ENCODE peak calls at places on chromosome 20, in seven cellular contexts. G is neuronal stem cell, U is HCT116, I is ovary, O is astrocyte of the cerebellum, T is tibial artery, Z is cardiac muscle cell. A is an unnamed sample.

GRCh38 chr20:11652128-11652527 is 265.6 kb upstream of the BTBD3 start:
- DNase-seq in Z (no peak), O (no peak), G (no peak), T (no peak), I (no peak), U (no peak), A (no peak)

GRCh38 chr20:50865114-50865513 is 66.1 kb downstream of the ADNP start:
- DNase-seq in U (no peak), Z (no peak), G (no peak), T (no peak), O (no peak), I (peak), A (no peak)

GRCh38 chr20:22686097-22686496 is 101.7 kb upstream of the FOXA2 start:
- DNase-seq in T (no peak), U (peak), I (peak), O (no peak), Z (peak), G (no peak), A (peak)

GRCh38 chr20:38640486-38640885 is 38.9 kb downstream of the ARHGAP40 start:
- DNase-seq in I (no peak), Z (peak), T (no peak), G (peak), U (no peak), O (no peak), A (no peak)

GRCh38 chr20:32577657-32578056 is 7.5 kb downstream of the NOL4L start:
- DNase-seq in U (no peak), O (no peak), Z (no peak), I (no peak), G (no peak), T (no peak), A (no peak)

GRCh38 chr20:50680106-50680960 is 11.0 kb downstream of the RIPOR3 start:
- DNase-seq in I (peak), O (peak), T (peak), U (no peak), G (no peak), Z (no peak), A (no peak)

GRCh38 chr20:25738198-25738597 is 41.5 kb upstream of the ZNF337 start:
- DNase-seq in I (no peak), U (no peak), G (no peak), T (no peak), Z (no peak), O (no peak), A (peak)

GRCh38 chr20:53146201-53146891 is 174.2 kb downstream of the TSHZ2 start:
- DNase-seq in Z (no peak), O (no peak), T (no peak), I (no peak), G (no peak), U (no peak), A (no peak)

GRCh38 chr20:56361888-56362287 is 3.1 kb downstream of the FAM210B start:
- DNase-seq in U (no peak), I (no peak), O (no peak), G (no peak), Z (no peak), T (no peak), A (no peak)

GRCh38 chr20:62480318-62480717 is 4.5 kb upstream of the GATA5 start:
- DNase-seq in Z (no peak), U (no peak), G (no peak), O (no peak), T (no peak), I (no peak), A (no peak)

GRCh38 chr20:38172344-38172743 is 7.3 kb upstream of the TGM2 start:
- DNase-seq in U (no peak), T (no peak), Z (no peak), I (no peak), G (no peak), O (peak), A (no peak)

GRCh38 chr20:58693226-58694006 is 816 bp downstream of the NPEPL1 start:
- DNase-seq in O (no peak), U (no peak), G (peak), Z (peak), I (peak), T (no peak), A (no peak)

GRCh38 chr20:62489186-62489939 is 13.6 kb upstream of the GATA5 start:
- DNase-seq in Z (no peak), G (no peak), O (no peak), U (no peak), I (no peak), T (no peak), A (no peak)

GRCh38 chr20:44615876-44616603 is 33.7 kb downstream of the PKIG start:
- DNase-seq in G (no peak), O (no peak), Z (no peak), U (no peak), T (no peak), I (no peak), A (no peak)

GRCh38 chr20:41895633-41896032 is 277.5 kb upstream of the CHD6 start:
- DNase-seq in I (no peak), Z (no peak), G (no peak), U (no peak), T (no peak), O (no peak), A (no peak)

GRCh38 chr20:38962898-38963484 is 847 bp downstream of the DHX35 start:
- DNase-seq in O (no peak), T (no peak), U (no peak), I (no peak), Z (no peak), G (no peak), A (no peak)

GRCh38 chr20:17794400-17794799 is 94.6 kb downstream of the BANF2 start:
- DNase-seq in I (no peak), T (peak), U (no peak), Z (no peak), O (no peak), G (no peak), A (no peak)

GRCh38 chr20:32589256-32589655 is 4.1 kb upstream of the NOL4L start:
- DNase-seq in T (no peak), G (no peak), I (no peak), Z (no peak), U (no peak), O (no peak), A (no peak)

GRCh38 chr20:53677447-53678314 is 84.0 kb upstream of the ZNF217 start:
- DNase-seq in G (no peak), I (no peak), T (peak), U (no peak), Z (peak), O (no peak), A (no peak)

GRCh38 chr20:48722737-48723191 is 105.0 kb downstream of the PREX1 start:
- DNase-seq in T (peak), O (no peak), G (no peak), I (no peak), U (no peak), Z (no peak), A (no peak)

GRCh38 chr20:10447028-10447427 is 11.9 kb downstream of the SLX4IP start:
- DNase-seq in I (no peak), O (peak), Z (no peak), G (no peak), T (no peak), U (peak), A (no peak)

GRCh38 chr20:38747495-38748096 is 664 bp upstream of the ACTR5 start:
- DNase-seq in U (no peak), T (no peak), I (peak), Z (no peak), O (no peak), G (peak), A (no peak)

GRCh38 chr20:58523916-58524315 is 8.7 kb upstream of the APCDD1L start:
- DNase-seq in G (no peak), Z (no peak), I (no peak), T (no peak), O (peak), U (no peak), A (no peak)

GRCh38 chr20:49446808-49447207 is 35.7 kb downstream of the KCNB1 start:
- DNase-seq in Z (peak), U (no peak), O (no peak), I (peak), T (peak), G (peak), A (peak)

GRCh38 chr20:24954151-24954550 is 5.1 kb downstream of the CST7 start:
- DNase-seq in U (no peak), Z (no peak), T (no peak), I (no peak), O (no peak), G (no peak), A (no peak)

GRCh38 chr20:2713285-2713684 is 20.7 kb downstream of the EBF4 start:
- DNase-seq in Z (no peak), T (no peak), I (no peak), O (no peak), G (no peak), U (no peak), A (no peak)

GRCh38 chr20:31418307-31418706 is 12.3 kb upstream of the DEFB121 start:
- DNase-seq in U (no peak), G (no peak), O (no peak), I (no peak), T (no peak), Z (no peak), A (no peak)

GRCh38 chr20:47466193-47466592 is 35.5 kb upstream of the NCOA3 start:
- DNase-seq in Z (no peak), T (no peak), G (no peak), I (no peak), U (no peak), O (no peak), A (peak)

GRCh38 chr20:50845566-50846211 is 50.8 kb downstream of the BCAS4 start:
- DNase-seq in G (no peak), T (no peak), U (no peak), O (no peak), I (no peak), Z (no peak), A (no peak)

GRCh38 chr20:4942336-4942735 is 59.0 kb downstream of the SLC23A2 start:
- DNase-seq in T (no peak), U (no peak), G (no peak), O (no peak), I (no peak), Z (no peak), A (peak)

GRCh38 chr20:41697861-41698559 is 79.8 kb upstream of the CHD6 start:
- DNase-seq in G (no peak), T (no peak), I (no peak), U (no peak), O (peak), Z (peak), A (no peak)

GRCh38 chr20:45993197-45993951 is 15.3 kb upstream of the MMP9 start:
- DNase-seq in U (peak), I (no peak), G (no peak), T (no peak), Z (peak), O (no peak), A (peak)

GRCh38 chr20:62063981-62064787 is 1.5 kb downstream of the TAF4 start:
- DNase-seq in U (no peak), T (no peak), I (peak), G (peak), O (no peak), Z (peak), A (no peak)

GRCh38 chr20:9516658-9516987 is 2.2 kb downstream of the LAMP5 start:
- DNase-seq in T (no peak), Z (no peak), U (no peak), O (no peak), I (no peak), G (no peak), A (no peak)

GRCh38 chr20:8129211-8129986 is 2.7 kb upstream of the PLCB1 start:
- DNase-seq in I (no peak), U (no peak), T (no peak), Z (no peak), O (no peak), G (no peak), A (no peak)

GRCh38 chr20:8132015-8132631 is at the start of gene PLCB1:
- DNase-seq in G (peak), T (peak), I (peak), U (peak), Z (peak), O (peak), A (peak)

GRCh38 chr20:8132632-8133587 is 844 bp downstream of the PLCB1 start:
- DNase-seq in O (no peak), G (peak), T (peak), U (no peak), Z (peak), I (peak), A (no peak)

GRCh38 chr20:8130840-8131526 is 1.1 kb upstream of the PLCB1 start:
- DNase-seq in Z (no peak), I (no peak), G (no peak), T (no peak), U (no peak), O (no peak), A (no peak)

DNA sequence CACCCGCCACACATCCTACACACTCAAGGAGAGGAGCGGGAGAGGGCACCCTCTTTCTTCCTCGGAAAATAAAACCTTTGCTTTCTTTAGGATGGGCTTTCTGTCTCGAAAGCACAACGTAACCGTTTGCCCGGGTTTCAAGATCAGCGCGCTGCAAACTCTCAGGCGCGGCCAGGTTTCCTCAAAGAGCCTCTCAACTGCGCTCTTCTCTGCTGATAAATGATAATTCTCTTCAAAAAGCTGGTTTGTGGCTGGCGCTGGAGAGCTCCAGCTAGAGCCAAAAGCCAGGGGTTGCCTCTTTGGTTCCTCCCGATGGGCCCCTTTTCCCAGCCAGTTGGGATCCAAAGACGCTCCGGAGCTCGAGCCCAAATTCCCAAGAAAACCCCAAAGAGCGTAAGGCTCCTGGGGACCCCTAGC is 460 bp upstream of the PLCB1 start:
- DNase-seq in O (no peak), I (no peak), G (no peak), Z (peak), U (no peak), T (peak), A (no peak)
- H3K4me3 ChIP-seq in O (peak), I (peak), G (peak), Z (peak), U (peak), T (peak), A (peak)

GRCh38 chr20:52049001-52049731 is 142.4 kb downstream of the ZFP64 start:
- DNase-seq in Z (peak), O (no peak), G (peak), I (no peak), T (no peak), U (no peak), A (no peak)

GRCh38 chr20:52041966-52042365 is 149.6 kb downstream of the ZFP64 start:
- DNase-seq in G (no peak), Z (no peak), T (no peak), O (no peak), I (no peak), U (no peak), A (no peak)

GRCh38 chr20:52048365-52048764 is 143.2 kb downstream of the ZFP64 start:
- DNase-seq in I (no peak), Z (no peak), O (no peak), G (peak), T (no peak), U (no peak), A (no peak)

GRCh38 chr20:52047811-52048302 is 143.7 kb downstream of the ZFP64 start:
- DNase-seq in G (no peak), Z (no peak), U (no peak), I (no peak), O (peak), T (no peak), A (peak)
- H3K4me3 ChIP-seq in G (peak), Z (no peak), U (no peak), I (no peak), O (no peak), T (no peak), A (no peak)

GRCh38 chr20:13745784-13746183 is 38.9 kb downstream of the ESF1 start:
- DNase-seq in O (no peak), G (no peak), Z (no peak), U (no peak), I (no peak), T (no peak), A (no peak)
- H3K4me3 ChIP-seq in O (no peak), G (no peak), Z (no peak), U (no peak), I (no peak), T (no peak), A (no peak)

GRCh38 chr20:3933126-3933684 is 44.0 kb downstream of the PANK2 start:
- DNase-seq in U (no peak), T (no peak), I (no peak), O (no peak), Z (no peak), G (no peak), A (no peak)

GRCh38 chr20:3931664-3932063 is 42.5 kb downstream of the PANK2 start:
- DNase-seq in G (no peak), I (no peak), O (no peak), U (no peak), T (no peak), Z (no peak), A (no peak)

GRCh38 chr20:3934628-3935027 is 45.4 kb downstream of the PANK2 start:
- DNase-seq in I (no peak), U (no peak), Z (no peak), G (no peak), O (no peak), T (no peak), A (no peak)

GRCh38 chr20:3930265-3931206 is 41.3 kb downstream of the PANK2 start:
- DNase-seq in T (no peak), Z (no peak), O (no peak), U (no peak), G (no peak), I (no peak), A (no peak)

GRCh38 chr20:3932277-3933073 is 43.3 kb downstream of the PANK2 start:
- DNase-seq in I (no peak), T (no peak), O (peak), U (no peak), Z (peak), G (no peak), A (no peak)
- H3K4me3 ChIP-seq in I (peak), T (peak), O (no peak), U (no peak), Z (no peak), G (no peak), A (no peak)

DNA sequence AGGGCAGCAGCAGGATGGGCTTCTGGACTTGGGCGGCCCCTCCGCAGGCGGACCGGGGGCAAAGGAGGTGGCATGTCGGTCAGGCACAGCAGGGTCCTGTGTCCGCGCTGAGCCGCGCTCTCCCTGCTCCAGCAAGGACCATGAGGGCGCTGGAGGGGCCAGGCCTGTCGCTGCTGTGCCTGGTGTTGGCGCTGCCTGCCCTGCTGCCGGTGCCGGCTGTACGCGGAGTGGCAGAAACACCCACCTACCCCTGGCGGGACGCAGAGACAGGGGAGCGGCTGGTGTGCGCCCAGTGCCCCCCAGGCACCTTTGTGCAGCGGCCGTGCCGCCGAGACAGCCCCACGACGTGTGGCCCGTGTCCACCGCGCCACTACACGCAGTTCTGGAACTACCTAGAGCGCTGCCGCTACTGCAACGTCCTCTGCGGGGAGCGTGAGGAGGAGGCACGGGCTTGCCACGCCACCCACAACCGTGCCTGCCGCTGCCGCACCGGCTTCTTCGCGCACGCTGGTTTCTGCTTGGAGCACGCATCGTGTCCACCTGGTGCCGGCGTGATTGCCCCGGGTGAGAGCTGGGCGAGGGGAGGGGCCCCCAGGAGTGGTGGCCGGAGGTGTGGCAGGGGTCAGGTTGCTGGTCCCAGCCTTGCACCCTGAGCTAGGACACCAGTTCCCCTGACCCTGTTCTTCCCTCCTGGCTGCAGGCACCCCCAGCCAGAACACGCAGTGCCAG is at the start of gene TNFRSF6B:
- DNase-seq in T (peak), O (no peak), U (no peak), Z (peak), I (no peak), G (no peak), A (no peak)
- H3K4me3 ChIP-seq in T (peak), O (peak), U (peak), Z (no peak), I (no peak), G (no peak), A (peak)

A was measured in skeletal muscle cell.